ENCODE peak calls at places on chromosome 3, in four cellular contexts. R is hepatocyte, C is astrocyte, Q is OCI-LY7. B is an unnamed sample. For H3K79me2, the result is how much of the 10 kb centered on the place peaks cover.

GRCh38 chr3:186413615-186414415 is 51.8 kb upstream of the DGKG start:
- DNase-seq in R (peak), C (no peak), Q (no peak), B (peak)

GRCh38 chr3:66454464-66454859 is 46.4 kb downstream of the LRIG1 start:
- DNase-seq in R (no peak), C (no peak), Q (no peak), B (no peak)

GRCh38 chr3:178058629-178059028 is 477.6 kb upstream of the KCNMB2 start:
- DNase-seq in R (no peak), C (no peak), Q (no peak), B (no peak)

GRCh38 chr3:14141602-14142315 is 16.9 kb downstream of the TMEM43 start:
- DNase-seq in R (no peak), C (no peak), Q (no peak), B (no peak)

GRCh38 chr3:133540896-133541674 is 32.4 kb upstream of the CDV3 start:
- DNase-seq in R (peak), C (no peak), Q (no peak), B (peak)

GRCh38 chr3:106421928-106422327 is 553.1 kb upstream of the CBLB start:
- DNase-seq in R (no peak), C (peak), Q (no peak), B (peak)

GRCh38 chr3:152352559-152352958 is 83.8 kb downstream of the MBNL1 start:
- DNase-seq in R (no peak), C (no peak), Q (no peak), B (no peak)

GRCh38 chr3:120555661-120556509 is 40.3 kb upstream of the NDUFB4 start:
- DNase-seq in R (no peak), C (no peak), Q (no peak), B (no peak)

GRCh38 chr3:99013077-99013476 is 111.6 kb upstream of the DCBLD2 start:
- DNase-seq in R (no peak), C (no peak), Q (peak), B (peak)

GRCh38 chr3:32613183-32613582 is 42.5 kb upstream of the DYNC1LI1 start:
- DNase-seq in R (no peak), C (no peak), Q (no peak), B (no peak)

GRCh38 chr3:69020424-69020823 is 6.9 kb upstream of the EOGT start:
- DNase-seq in R (no peak), C (no peak), Q (peak), B (peak)

GRCh38 chr3:44323341-44323955 is 15.1 kb upstream of the TCAIM start:
- DNase-seq in R (peak), C (peak), Q (peak), B (peak)

GRCh38 chr3:139319428-139320402 is 24.1 kb upstream of the MRPS22 start:
- DNase-seq in R (no peak), C (no peak), Q (peak), B (no peak)

GRCh38 chr3:48694610-48695051 is 8.9 kb upstream of the NCKIPSD start:
- DNase-seq in R (peak), C (peak), Q (no peak), B (peak)

GRCh38 chr3:182308328-182308727 is 485.0 kb upstream of the ATP11B start:
- DNase-seq in R (no peak), C (no peak), Q (no peak), B (no peak)

GRCh38 chr3:37243811-37244748 is 69.7 kb upstream of the LRRFIP2 start:
- DNase-seq in R (peak), C (peak), Q (peak), B (peak)

GRCh38 chr3:134854285-134854684 is 59.2 kb downstream of the EPHB1 start:
- DNase-seq in R (peak), C (no peak), Q (no peak), B (no peak)

GRCh38 chr3:188316021-188316722 is 162.2 kb downstream of the LPP start:
- DNase-seq in R (no peak), C (no peak), Q (no peak), B (no peak)

GRCh38 chr3:71243230-71243629 is 340.3 kb downstream of the FOXP1 start:
- DNase-seq in R (no peak), C (no peak), Q (no peak), B (no peak)
- H3K79me2 ChIP-seq in R (half or more), C (half or more), Q (under half), B (under half)

DNA sequence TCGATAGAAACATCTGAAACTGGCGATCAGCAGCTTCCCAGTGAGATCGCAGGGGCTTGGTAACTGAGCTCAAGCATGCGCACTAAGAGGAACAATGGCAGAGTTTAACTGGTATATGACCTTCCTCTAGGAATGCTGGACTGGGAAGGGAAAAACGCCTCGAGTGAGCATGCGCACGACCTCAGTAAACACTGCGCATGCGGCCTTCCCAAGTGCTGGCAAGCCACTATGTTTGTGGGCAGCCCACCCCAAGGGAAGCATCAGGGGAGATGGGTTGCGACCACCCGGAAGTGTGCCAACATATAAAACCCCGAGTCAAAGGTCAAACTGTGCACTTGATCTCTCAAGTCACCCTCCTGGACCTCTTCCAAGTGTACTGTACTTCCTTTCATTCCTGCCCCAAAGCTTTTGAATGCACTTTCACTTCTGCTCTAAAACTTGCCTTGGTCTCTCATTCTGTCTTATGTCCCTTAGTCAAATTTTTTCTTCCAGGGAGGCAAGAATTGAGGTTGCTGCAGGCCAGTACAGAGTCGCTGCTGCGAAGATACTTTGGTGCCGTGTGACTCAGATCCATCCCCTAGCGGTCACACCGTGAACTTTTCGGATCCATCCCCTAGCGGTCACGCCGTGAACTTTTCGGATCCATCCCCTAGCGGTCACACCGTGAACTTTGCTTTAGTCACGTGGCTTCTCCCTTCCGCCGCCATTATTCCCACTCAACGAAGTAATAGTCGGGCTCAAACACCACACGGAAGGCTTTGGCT is 243.3 kb downstream of the FAM43A start:
- DNase-seq in R (no peak), C (no peak), Q (no peak), B (peak)
- TF ChIP-seq CTCF in R (peak), C (peak), Q (no peak), B (peak)

GRCh38 chr3:172869797-172870518 is 119.4 kb downstream of the ECT2 start:
- DNase-seq in R (no peak), C (no peak), Q (no peak), B (no peak)
- H3K4me2 ChIP-seq in R (no peak), C (no peak), Q (no peak), B (no peak)

GRCh38 chr3:76474632-76475031 is 565.3 kb upstream of the ROBO2 start:
- DNase-seq in R (no peak), C (no peak), Q (no peak), B (no peak)

DNA sequence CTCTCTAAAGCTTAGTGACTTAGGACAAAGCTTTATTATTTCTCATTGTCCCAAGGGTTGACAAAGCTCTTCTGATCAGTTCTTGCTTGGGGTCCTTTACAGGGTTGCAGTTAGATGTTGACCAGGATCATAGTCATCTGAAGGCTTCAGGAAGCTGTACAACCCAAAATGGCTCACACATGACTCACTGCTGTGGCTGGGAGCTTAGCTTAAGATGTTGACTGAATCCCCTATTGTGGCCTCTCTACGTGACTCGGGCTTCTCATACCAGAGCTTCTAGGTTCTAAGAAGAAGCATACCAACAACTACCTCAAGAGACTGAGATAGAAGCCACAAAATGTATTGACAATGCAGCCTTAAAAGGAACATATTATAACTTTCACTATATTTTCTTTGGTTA is 569.6 kb upstream of the ROBO2 start:
- DNase-seq in R (no peak), C (peak), Q (no peak), B (peak)
- H3K79me2 ChIP-seq in R (under half), C (under half), Q (under half), B (under half)

DNA sequence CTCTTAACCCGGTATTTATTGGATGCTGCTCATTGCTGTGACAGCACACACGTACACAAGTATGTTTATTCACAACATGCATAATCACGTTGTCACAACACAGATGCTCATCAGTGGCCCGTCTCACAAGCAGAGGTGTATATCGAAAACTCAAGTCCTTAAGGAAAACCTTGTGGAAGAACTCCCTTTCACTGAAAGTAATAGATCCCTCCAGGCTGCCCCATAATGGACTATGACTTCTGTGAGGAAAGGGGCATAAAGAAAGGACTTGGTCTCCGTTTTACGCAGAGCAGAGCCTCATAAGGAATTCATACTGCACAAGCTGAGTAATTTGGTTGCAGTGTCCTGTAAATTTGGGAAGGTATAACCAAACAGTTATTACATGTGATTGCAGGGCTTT is 328.8 kb downstream of the IGSF11 start:
- DNase-seq in R (no peak), C (no peak), Q (no peak), B (no peak)
- TF ChIP-seq CTCF in R (no peak), C (no peak), Q (no peak), B (no peak)

DNA sequence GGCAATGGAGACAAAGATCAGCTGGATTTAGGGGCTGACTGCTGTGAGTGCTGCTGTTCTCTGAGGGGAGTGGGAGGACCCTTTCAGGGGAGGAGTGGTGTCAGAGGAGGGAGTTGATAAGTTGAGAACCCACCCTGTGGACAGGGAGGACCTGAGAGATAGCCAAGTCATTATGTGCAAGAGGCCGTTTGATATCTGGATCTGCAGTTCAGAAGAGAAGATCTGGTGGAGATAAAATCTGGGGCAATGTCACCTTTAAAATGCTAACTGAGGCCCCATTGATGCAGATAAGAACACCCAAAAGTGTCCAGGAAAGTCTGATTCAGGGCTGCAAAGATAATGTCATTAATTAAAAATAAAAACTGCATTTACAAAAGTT is 256.1 kb upstream of the HES1 start:
- DNase-seq in R (no peak), C (no peak), Q (no peak), B (no peak)
- H3K4me2 ChIP-seq in R (no peak), C (no peak), Q (no peak), B (no peak)

GRCh38 chr3:16316396-16316795 is 51.4 kb downstream of the OXNAD1 start:
- DNase-seq in R (no peak), C (no peak), Q (no peak), B (no peak)
- H3K79me2 ChIP-seq in R (under half), C (under half), Q (under half), B (under half)

GRCh38 chr3:155737844-155738460 is 6.9 kb downstream of the PLCH1 start:
- DNase-seq in R (peak), C (no peak), Q (no peak), B (peak)

GRCh38 chr3:155741598-155741997 is 3.3 kb downstream of the PLCH1 start:
- DNase-seq in R (no peak), C (no peak), Q (no peak), B (no peak)

GRCh38 chr3:155738580-155739076 is 6.2 kb downstream of the PLCH1 start:
- DNase-seq in R (no peak), C (no peak), Q (no peak), B (no peak)

GRCh38 chr3:155741081-155741480 is 3.8 kb downstream of the PLCH1 start:
- DNase-seq in R (no peak), C (no peak), Q (no peak), B (no peak)

GRCh38 chr3:155739154-155739553 is 5.7 kb downstream of the PLCH1 start:
- DNase-seq in R (peak), C (no peak), Q (peak), B (no peak)
- TF ChIP-seq CTCF in R (peak), C (no peak), Q (peak), B (peak)